ENCODE peak calls at places on chromosomes 1 and 21, in five cellular contexts. I is K562, V is HEK293T, X is SK-N-SH, B is GM12878. E is an unnamed sample.

GRCh38 chr21:33997432-33997831 is 75.9 kb upstream of the MRPS6 start:
- DNase-seq in X (no peak), I (no peak), V (no peak), B (no peak), E (no peak)

GRCh38 chr1:2650967-2651645 is 18.3 kb upstream of the MMEL1 start:
- DNase-seq in V (no peak), I (no peak), X (no peak), B (no peak), E (no peak)

GRCh38 chr1:205319081-205320018 is 2.2 kb downstream of the NUAK2 start:
- DNase-seq in B (no peak), X (no peak), V (no peak), I (no peak), E (peak)

GRCh38 chr1:194043984-194044755 is 857.8 kb upstream of the B3GALT2 start:
- DNase-seq in I (no peak), B (no peak), X (no peak), V (no peak), E (no peak)

GRCh38 chr1:11521605-11522399 is 42.8 kb downstream of the DISP3 start:
- DNase-seq in V (no peak), B (no peak), I (no peak), X (no peak), E (no peak)

GRCh38 chr1:98903261-98903660 is 101.4 kb downstream of the PLPPR5 start:
- DNase-seq in V (no peak), X (no peak), B (no peak), I (no peak), E (no peak)

GRCh38 chr1:77976433-77977076 is 2.3 kb downstream of the FUBP1 start:
- DNase-seq in X (no peak), I (peak), V (no peak), B (no peak), E (no peak)

GRCh38 chr1:115596080-115596795 is 45.5 kb upstream of the VANGL1 start:
- DNase-seq in B (no peak), V (no peak), I (no peak), X (no peak), E (no peak)

GRCh38 chr1:29052100-29052499 is 71.6 kb downstream of the TMEM200B start:
- DNase-seq in V (no peak), I (no peak), X (no peak), B (no peak), E (no peak)

GRCh38 chr1:157312270-157312812 is 174.1 kb upstream of the ETV3 start:
- DNase-seq in V (no peak), I (peak), B (no peak), X (no peak), E (no peak)

GRCh38 chr1:226991920-226992319 is 51.8 kb downstream of the COQ8A start:
- DNase-seq in V (no peak), B (no peak), X (no peak), I (no peak), E (no peak)
- TF ChIP-seq FOXM1 in V (no peak), B (no peak), X (no peak), I (no peak), E (no peak)

DNA sequence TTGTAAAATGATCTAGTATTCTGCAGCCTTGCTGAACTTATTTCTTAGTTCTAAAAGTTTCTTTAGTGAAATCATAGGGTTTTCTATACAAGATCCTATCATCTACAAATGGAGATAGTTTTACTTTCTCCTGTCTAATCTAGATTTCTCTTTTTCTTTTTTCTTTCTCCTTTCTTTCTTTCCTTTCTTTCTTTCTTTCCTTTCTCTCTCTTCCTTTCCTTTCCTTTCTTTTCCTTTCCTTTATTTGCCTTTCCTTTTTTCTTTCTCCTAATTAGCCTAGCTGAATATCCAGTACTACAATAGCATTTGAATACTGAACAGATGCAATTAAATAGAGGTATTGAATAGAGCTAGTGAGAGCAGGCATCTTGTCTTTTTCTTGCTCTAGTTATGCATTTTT is 186.6 kb upstream of the SPAG17 start:
- DNase-seq in X (no peak), V (no peak), B (no peak), I (no peak), E (no peak)
- TF ChIP-seq FOXM1 in X (no peak), V (no peak), B (no peak), I (no peak), E (no peak)

GRCh38 chr21:32307706-32308105 is 9.1 kb downstream of the MRAP start:
- DNase-seq in B (no peak), I (no peak), X (no peak), V (no peak), E (peak)
- TF ChIP-seq FOXM1 in B (no peak), I (no peak), X (no peak), V (no peak), E (no peak)

DNA sequence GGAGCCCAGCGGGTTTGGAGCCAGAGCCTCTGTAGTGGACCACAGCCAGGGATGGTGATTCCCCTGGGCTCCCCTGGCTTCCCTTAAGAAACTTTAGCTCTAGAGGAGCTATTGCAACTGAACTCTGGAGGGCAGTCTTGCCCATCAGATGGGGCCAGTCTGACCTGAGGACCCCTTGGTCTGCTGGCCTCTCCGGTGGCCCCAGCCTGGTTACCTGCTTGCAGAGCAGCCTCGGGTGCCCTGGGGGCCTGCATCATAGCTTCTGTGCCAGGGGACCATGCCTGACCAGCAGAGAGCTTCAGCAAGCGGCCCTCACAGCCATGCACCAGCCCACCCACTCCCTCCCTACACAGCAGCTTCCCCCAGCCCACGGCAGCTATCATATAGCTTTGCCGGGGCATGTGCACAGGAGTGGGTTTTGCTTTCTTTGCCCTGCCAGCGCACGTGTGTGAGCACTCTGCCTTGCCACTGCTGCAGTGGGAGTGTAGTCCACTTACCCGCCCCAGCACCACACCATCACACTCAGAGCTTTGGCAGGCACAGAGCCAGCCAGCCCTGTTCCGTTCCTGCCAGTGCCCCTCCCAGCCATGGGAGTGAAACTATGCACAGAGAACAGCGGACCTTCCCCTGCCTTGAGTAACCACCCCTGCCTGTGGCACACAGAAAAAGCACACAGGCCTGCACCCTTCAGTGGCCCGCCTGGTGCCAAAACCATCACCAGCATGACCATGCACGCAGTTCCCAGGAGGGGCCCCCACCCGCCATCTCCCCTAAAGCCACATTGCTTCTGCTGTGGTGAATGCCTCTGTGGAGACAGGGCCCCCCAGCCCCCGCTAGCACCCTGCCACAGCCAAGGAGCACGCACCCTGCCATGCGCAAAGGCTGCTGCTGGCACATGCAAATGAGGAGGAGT is 442.9 kb upstream of the NEGR1 start:
- DNase-seq in V (no peak), X (peak), I (no peak), B (no peak), E (no peak)
- TF ChIP-seq FOXM1 in V (no peak), X (no peak), I (no peak), B (no peak), E (no peak)

DNA sequence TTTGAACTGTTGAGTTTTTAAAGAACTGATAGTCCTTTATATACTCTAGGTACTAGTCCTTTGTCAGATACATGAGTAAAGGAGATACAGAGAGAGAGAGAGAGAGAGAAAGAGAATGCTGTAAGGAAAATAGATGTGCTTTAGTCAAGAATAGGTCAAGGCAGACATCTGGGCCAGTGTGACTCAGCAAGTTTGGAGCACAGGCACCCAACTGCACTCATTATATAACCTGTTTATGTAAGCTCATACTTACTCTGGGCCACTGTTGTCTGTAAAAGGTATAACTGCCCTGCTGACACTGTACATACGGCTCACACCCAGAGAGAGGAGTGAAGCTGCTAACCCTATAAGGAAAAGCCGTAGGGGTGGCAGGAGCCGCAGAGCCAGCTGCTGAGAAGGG is 32.2 kb upstream of the AKT3 start:
- DNase-seq in B (no peak), X (no peak), I (peak), V (no peak), E (no peak)
- TF ChIP-seq FOXM1 in B (no peak), X (no peak), I (no peak), V (no peak), E (no peak)

DNA sequence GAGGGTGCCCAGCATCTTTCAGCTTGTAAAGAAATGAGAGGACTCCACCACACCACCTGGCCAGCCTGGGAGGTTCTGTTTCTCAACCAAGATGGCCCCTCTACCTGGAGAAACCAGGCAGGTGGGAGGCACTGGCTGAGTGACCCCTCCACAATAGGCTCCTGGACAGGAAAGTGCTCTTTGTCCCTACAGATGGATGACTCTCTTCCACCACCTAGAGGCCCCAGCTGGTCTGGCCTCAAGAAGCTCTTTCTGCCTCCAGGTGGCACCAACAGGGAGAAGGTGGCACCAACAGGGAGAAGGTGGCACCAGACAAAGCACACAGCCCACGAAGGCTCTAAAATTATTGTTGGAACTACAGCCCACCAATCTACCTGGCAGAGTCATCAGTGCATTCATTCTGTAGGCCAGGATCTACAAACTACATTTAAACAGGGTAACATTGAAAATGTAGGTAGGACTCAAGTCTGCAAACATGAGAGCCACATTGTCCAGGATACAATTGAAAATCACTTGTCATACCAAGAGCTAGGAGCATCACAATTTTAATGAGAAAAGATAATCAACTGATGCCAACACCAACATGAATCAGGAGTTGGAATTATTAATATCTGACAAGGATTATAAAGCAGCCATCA is 14.4 kb downstream of the TMPRSS3 start:
- DNase-seq in X (no peak), B (no peak), I (no peak), V (peak), E (peak)
- TF ChIP-seq FOXM1 in X (no peak), B (no peak), I (no peak), V (no peak), E (no peak)

GRCh38 chr1:202163281-202164270 is 3.2 kb upstream of the PTPN7 start:
- DNase-seq in I (no peak), V (no peak), X (no peak), B (no peak), E (no peak)

GRCh38 chr1:202165267-202165941 is 5.0 kb upstream of the PTPN7 start:
- DNase-seq in V (no peak), X (no peak), I (peak), B (no peak), E (no peak)

GRCh38 chr1:202162418-202163280 is 2.2 kb upstream of the PTPN7 start:
- DNase-seq in X (no peak), I (peak), V (no peak), B (no peak), E (no peak)

GRCh38 chr1:202165942-202166843 is 5.8 kb upstream of the PTPN7 start:
- DNase-seq in X (no peak), B (no peak), I (peak), V (no peak), E (no peak)

DNA sequence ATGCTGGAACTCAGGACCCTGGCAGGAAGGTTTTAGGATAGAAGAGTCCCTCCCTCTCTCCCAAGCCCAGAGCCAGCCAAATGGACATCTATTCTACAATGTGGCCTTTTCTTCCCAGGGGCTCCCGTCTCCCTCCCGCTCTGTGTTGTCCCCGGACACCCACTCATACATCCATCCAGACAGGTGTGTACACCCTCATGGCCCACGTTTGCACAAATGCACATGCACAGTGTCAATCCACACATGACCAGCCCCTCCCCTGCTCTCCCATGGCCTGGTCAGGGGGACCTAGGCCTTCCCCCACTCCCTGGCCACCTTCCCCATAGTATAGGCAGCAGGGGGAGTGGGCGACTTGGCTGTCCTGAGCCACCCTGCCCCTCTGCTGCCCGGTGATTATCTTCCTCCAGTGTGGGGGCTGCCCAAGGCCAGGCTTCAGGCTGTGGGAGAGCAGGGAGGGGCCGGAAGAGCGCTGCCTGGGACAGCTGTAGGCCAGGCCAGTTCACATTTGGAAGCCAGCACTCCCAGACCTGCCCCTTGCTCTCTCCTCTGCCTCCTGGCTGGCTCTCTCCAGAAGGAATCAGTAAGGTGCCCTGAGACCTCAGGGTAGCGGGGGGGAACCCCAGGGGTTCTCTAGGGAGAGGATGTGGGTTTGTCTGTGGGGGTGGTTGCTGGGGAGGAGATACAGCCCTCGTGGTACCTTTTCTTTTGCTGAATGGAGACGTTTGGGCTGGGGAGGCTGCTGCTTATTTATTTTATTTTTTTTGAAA is 4.1 kb upstream of the PTPN7 start:
- DNase-seq in B (peak), I (peak), X (no peak), V (no peak), E (no peak)
- TF ChIP-seq FOXM1 in B (no peak), I (no peak), X (no peak), V (no peak), E (no peak)